ENCODE peak calls at places on chromosomes 2 and 18, in nine cellular contexts. N, I, U, C, A, G, F, T and X are unnamed samples.

GRCh38 chr2:226474131-226474530 is 325.5 kb downstream of the IRS1 start:
- DNase-seq in I (no peak), C (no peak), U (no peak), T (no peak), F (no peak), N (no peak), A (no peak), G (no peak), X (no peak)

GRCh38 chr18:69002233-69002632 is 204.4 kb downstream of the CCDC102B start:
- DNase-seq in U (no peak), T (no peak), N (no peak), C (no peak), F (no peak), A (no peak), G (no peak), I (no peak), X (no peak)

GRCh38 chr18:3710712-3711269 is 260.8 kb downstream of the TGIF1 start:
- DNase-seq in T (peak; percentile 78), F (no peak), G (peak; percentile 88), U (peak; percentile 28), I (peak; percentile 43), N (no peak), A (peak; percentile 35), C (peak; percentile 25), X (no peak)

GRCh38 chr18:73365018-73365417 is 497.2 kb upstream of the NETO1 start:
- DNase-seq in F (peak; percentile 74), U (peak; percentile 4), C (peak; percentile 19), N (no peak), G (no peak), T (no peak), A (no peak), I (no peak), X (no peak)

GRCh38 chr18:79765491-79766245 is 32.1 kb upstream of the KCNG2 start:
- DNase-seq in C (peak; percentile 17), U (no peak), F (no peak), G (no peak), N (no peak), T (no peak), I (no peak), A (no peak), X (no peak)

GRCh38 chr2:197615033-197615652 is 60.2 kb downstream of the RFTN2 start:
- DNase-seq in T (peak; percentile 16), U (peak; percentile 78), I (no peak), G (peak; percentile 55), N (no peak), C (no peak), A (no peak), F (no peak), X (no peak)

GRCh38 chr2:217826505-217826904 is 176.3 kb downstream of the TNS1 start:
- DNase-seq in U (no peak), I (peak; percentile 80), T (no peak), G (no peak), F (no peak), C (peak; percentile 36), N (no peak), A (peak; percentile 71), X (no peak)

GRCh38 chr2:17083902-17084301 is 418.3 kb upstream of the CYRIA start:
- DNase-seq in C (no peak), F (peak; percentile 2), A (no peak), N (no peak), U (no peak), G (no peak), T (no peak), I (no peak), X (no peak)

GRCh38 chr18:2920546-2921343 is 73.9 kb downstream of the EMILIN2 start:
- DNase-seq in A (no peak), T (no peak), U (no peak), N (no peak), F (no peak), C (no peak), I (no peak), G (no peak), X (no peak)

GRCh38 chr18:56702946-56703345 is 51.8 kb downstream of the WDR7 start:
- DNase-seq in U (peak; percentile 76), C (peak; percentile 55), G (peak; percentile 45), T (peak; percentile 49), I (no peak), F (no peak), A (no peak), N (peak; percentile 20), X (peak; percentile 23)

GRCh38 chr2:160956243-160956802 is 203.9 kb upstream of the TANK start:
- DNase-seq in T (no peak), A (no peak), U (peak; percentile 46), N (no peak), C (peak; percentile 10), F (no peak), I (peak; percentile 49), G (no peak), X (no peak)

GRCh38 chr2:6905668-6906067 is 11.5 kb upstream of the RNF144A start:
- DNase-seq in A (no peak), G (no peak), N (no peak), I (no peak), C (no peak), T (no peak), F (no peak), U (no peak), X (no peak)

GRCh38 chr2:240933966-240934700 is 28.0 kb downstream of the CROCC2 start:
- DNase-seq in N (no peak), G (no peak), T (no peak), A (peak; percentile 14), U (no peak), F (no peak), I (no peak), C (no peak), X (no peak)

GRCh38 chr2:46296216-46296839 is 879 bp upstream of the EPAS1 start:
- DNase-seq in U (peak; percentile 11), F (no peak), G (peak; percentile 61), T (peak; percentile 43), C (no peak), N (no peak), I (peak; percentile 49), A (peak; percentile 58), X (peak; percentile 51)

GRCh38 chr2:96547751-96548161 is 11.2 kb downstream of the ARID5A start:
- DNase-seq in F (no peak), T (no peak), G (no peak), N (no peak), C (no peak), I (no peak), A (no peak), U (no peak), X (no peak)

GRCh38 chr2:237859082-237859433 is 365 bp upstream of the RAMP1 start:
- DNase-seq in C (no peak), N (no peak), T (no peak), U (peak; percentile 13), A (no peak), I (no peak), F (no peak), G (no peak), X (peak; percentile 28)

GRCh38 chr18:46097378-46097852 is 681 bp downstream of the ATP5F1A start:
- DNase-seq in G (peak; percentile 30), T (no peak), F (no peak), N (no peak), I (no peak), U (no peak), A (no peak), C (no peak), X (peak; percentile 11)

GRCh38 chr18:46096651-46097300 is 1.3 kb downstream of the ATP5F1A start:
- DNase-seq in F (no peak), I (no peak), N (no peak), C (no peak), U (no peak), G (no peak), T (peak; percentile 15), A (no peak), X (peak; percentile 35)

GRCh38 chr18:46098616-46098933 is 479 bp upstream of the ATP5F1A start:
- DNase-seq in I (no peak), C (no peak), F (no peak), G (no peak), A (no peak), N (no peak), U (no peak), T (no peak), X (peak; percentile 7)

GRCh38 chr18:46099463-46099862 is 1.4 kb upstream of the ATP5F1A start:
- DNase-seq in A (no peak), G (no peak), F (no peak), C (no peak), N (no peak), U (no peak), T (no peak), I (no peak), X (no peak)

DNA sequence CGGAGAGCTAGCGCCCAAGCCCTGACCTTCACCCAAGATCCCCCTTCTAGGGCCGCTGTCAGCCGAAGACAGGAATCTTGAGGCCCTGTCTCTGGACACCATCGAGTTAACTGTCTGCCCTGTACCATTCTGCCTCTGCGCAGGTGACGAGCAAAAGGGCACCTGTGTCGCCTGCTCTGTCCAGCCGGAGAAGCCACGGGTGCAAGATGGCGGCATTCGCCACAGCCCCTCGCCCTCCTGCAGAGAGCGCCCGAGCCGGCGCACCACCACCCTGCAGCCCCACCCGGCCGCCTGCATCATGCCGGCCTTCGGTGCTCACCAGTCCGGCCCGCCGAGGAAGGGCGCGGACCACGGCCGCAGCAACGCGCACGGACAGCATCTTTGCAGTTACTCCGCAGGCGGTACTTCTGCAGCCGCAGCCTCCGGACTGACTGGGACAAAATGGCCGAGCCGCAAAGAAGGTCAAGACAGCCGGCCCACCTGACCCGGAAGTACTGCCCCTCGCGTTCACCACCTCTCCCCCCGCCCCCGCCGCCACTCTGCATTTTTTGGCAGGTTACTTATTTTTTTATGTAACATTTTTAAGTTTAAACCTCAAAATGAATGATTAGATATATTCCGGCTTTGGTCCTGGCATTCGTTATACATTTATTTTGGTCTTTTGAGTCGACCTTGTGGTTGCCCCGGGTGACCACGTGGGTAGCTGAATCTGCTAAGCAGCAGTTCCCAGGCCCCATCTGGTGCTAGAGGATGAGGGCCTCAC is at the start of gene ATP5F1A:
- DNase-seq in I (peak; percentile 84), F (peak; percentile 36), G (peak; percentile 93), C (peak; percentile 85), A (peak; percentile 83), U (peak; percentile 52), T (peak; percentile 78), N (peak; percentile 81), X (peak; percentile 90)
- TF ChIP-seq CTCF in I (no peak), F (no peak), G (no peak), C (no peak), A (no peak), U (no peak), T (no peak), N (no peak), X (no peak)

GRCh38 chr2:64963719-64964118 is 25.5 kb upstream of the SLC1A4 start:
- DNase-seq in U (no peak), C (no peak), F (no peak), T (no peak), I (no peak), A (no peak), N (no peak), G (no peak), X (no peak)
- TF ChIP-seq CTCF in U (no peak), C (no peak), F (no peak), T (no peak), I (no peak), A (no peak), N (no peak), G (no peak), X (no peak)

GRCh38 chr18:62399781-62400308 is 74.7 kb downstream of the TNFRSF11A start:
- DNase-seq in U (peak; percentile 93), T (peak; percentile 60), A (no peak), C (peak; percentile 15), I (no peak), F (no peak), G (peak; percentile 42), N (no peak), X (no peak)
- TF ChIP-seq CTCF in U (peak; percentile 78), T (no peak), A (no peak), C (peak; percentile 20), I (no peak), F (peak; percentile 35), G (no peak), N (peak; percentile 31), X (no peak)

GRCh38 chr2:54967759-54968365 is 82.4 kb downstream of the RTN4 start:
- DNase-seq in F (no peak), A (no peak), I (no peak), C (peak; percentile 40), N (no peak), G (no peak), T (no peak), U (no peak), X (no peak)
- TF ChIP-seq CTCF in F (no peak), A (no peak), I (no peak), C (no peak), N (no peak), G (no peak), T (no peak), U (no peak), X (no peak)